ENCODE peak calls at places on chromosomes 11 and 22, in seven cellular contexts. F is GM06990, G is adrenal gland, U is mesenchymal stem cell, B is neural progenitor cell, C is astrocyte, H is right lobe of liver. W is an unnamed sample. For H3K27me3, the result is how much of the 10 kb centered on the place peaks cover.

GRCh38 chr11:84142411-84142810 is 856.2 kb upstream of the CCDC90B start:
- DNase-seq in F (no peak), B (no peak), G (no peak), H (no peak), C (no peak), U (no peak), W (no peak)

GRCh38 chr22:38300197-38300945 is 16.9 kb downstream of the CSNK1E start:
- DNase-seq in C (no peak), G (no peak), B (no peak), F (no peak), H (no peak), U (no peak), W (no peak)

GRCh38 chr22:25282671-25283561 is 63.5 kb downstream of the CRYBB2 start:
- DNase-seq in G (no peak), B (peak), C (no peak), H (no peak), F (peak), U (no peak), W (no peak)

GRCh38 chr22:27512283-27512761 is 289.2 kb downstream of the MN1 start:
- DNase-seq in B (no peak), C (peak), U (peak), F (no peak), G (peak), H (no peak), W (peak)

GRCh38 chr11:79055866-79056632 is 384.8 kb downstream of the TENM4 start:
- DNase-seq in G (no peak), U (no peak), F (no peak), H (no peak), C (peak), B (no peak), W (peak)

GRCh38 chr22:27699676-27700075 is 101.9 kb downstream of the MN1 start:
- DNase-seq in F (no peak), B (no peak), U (no peak), H (no peak), C (no peak), G (no peak), W (no peak)

GRCh38 chr11:84019576-84020194 is 733.5 kb upstream of the CCDC90B start:
- DNase-seq in G (no peak), H (no peak), B (no peak), C (peak), F (no peak), U (peak), W (peak)

GRCh38 chr11:17544181-17544622 is at the start of gene USH1C:
- DNase-seq in B (peak), F (no peak), U (no peak), C (no peak), H (no peak), G (no peak), W (no peak)

GRCh38 chr11:17810736-17811135 is 76.2 kb downstream of the KCNC1 start:
- DNase-seq in G (peak), H (no peak), U (no peak), B (no peak), F (no peak), C (peak), W (peak)

GRCh38 chr11:35969089-35970046 is 25.5 kb downstream of the LDLRAD3 start:
- DNase-seq in G (no peak), H (no peak), F (peak), U (peak), C (no peak), B (no peak), W (no peak)

GRCh38 chr11:125063429-125064043 is 431 bp downstream of the SLC37A2 start:
- DNase-seq in F (no peak), G (peak), H (no peak), C (no peak), B (peak), U (no peak), W (no peak)

GRCh38 chr11:36469881-36470802 is 39.9 kb downstream of the TRAF6 start:
- DNase-seq in F (no peak), B (no peak), U (peak), G (no peak), C (peak), H (no peak), W (peak)

GRCh38 chr11:72237112-72237931 is 6.7 kb downstream of the PHOX2A start:
- DNase-seq in F (no peak), U (no peak), G (peak), C (no peak), B (no peak), H (no peak), W (no peak)

GRCh38 chr22:20531404-20532181 is 24.2 kb downstream of the MED15 start:
- DNase-seq in B (peak), H (no peak), G (no peak), U (peak), C (peak), F (no peak), W (peak)

GRCh38 chr11:76159983-76160661 is 46.2 kb downstream of the WNT11 start:
- DNase-seq in G (no peak), F (no peak), B (no peak), U (no peak), C (no peak), H (no peak), W (no peak)

GRCh38 chr11:76157891-76158290 is 48.4 kb downstream of the WNT11 start:
- DNase-seq in H (no peak), C (no peak), G (no peak), U (no peak), F (no peak), B (no peak), W (no peak)

GRCh38 chr11:76159303-76159937 is 46.9 kb downstream of the WNT11 start:
- DNase-seq in F (no peak), G (no peak), C (no peak), H (no peak), B (no peak), U (no peak), W (no peak)

GRCh38 chr11:76156971-76157427 is 49.3 kb downstream of the WNT11 start:
- DNase-seq in F (no peak), U (no peak), G (no peak), B (no peak), C (no peak), H (no peak), W (no peak)

DNA sequence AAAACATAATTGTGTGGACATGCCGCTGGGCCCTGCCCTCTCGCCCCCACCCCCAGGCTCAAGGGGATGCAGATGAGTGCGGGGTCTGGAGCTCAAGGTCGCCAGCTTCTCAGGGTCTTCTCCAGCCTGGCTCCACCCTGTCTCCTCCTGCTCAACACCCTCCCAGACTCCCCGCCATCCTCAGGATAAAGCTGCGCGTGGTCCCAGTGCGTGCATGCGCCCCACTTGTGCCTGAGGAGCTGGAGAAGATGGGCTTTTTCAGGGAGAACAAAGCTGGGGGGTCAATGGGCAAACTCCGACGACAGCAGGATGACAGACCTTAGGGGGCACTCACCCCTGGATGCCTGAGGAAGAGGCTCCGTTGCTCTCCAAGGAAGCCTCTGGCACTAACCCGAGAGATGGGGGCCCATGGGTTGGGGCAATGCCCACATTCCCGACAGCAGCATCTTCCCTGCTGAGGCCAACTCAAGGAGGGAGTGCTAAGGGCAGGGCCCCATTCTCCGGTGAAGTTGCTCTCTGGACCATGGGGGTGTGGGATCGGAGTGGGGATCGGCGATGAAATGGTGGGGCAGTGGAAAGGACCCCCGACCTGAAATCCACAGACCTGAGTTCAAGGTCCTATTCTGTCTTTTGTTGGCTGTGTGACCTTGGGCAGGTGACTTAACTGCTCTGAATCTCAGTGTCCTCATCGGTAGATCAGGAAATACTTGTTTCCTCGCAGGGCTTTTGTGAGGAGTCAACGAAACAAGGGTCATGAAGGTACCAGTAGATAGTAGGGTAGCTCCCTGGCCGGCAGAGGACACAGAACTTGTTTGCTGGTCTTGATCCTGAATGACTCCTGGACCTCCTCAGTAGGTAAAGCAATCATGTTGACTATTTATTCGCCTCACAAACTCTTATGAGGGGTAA is 47.7 kb downstream of the WNT11 start:
- DNase-seq in F (no peak), B (no peak), H (no peak), G (no peak), C (no peak), U (no peak), W (no peak)
- H3K27me3 ChIP-seq in F (under half), B (under half), H (under half), G (under half), C (under half), U (under half), W (under half)

DNA sequence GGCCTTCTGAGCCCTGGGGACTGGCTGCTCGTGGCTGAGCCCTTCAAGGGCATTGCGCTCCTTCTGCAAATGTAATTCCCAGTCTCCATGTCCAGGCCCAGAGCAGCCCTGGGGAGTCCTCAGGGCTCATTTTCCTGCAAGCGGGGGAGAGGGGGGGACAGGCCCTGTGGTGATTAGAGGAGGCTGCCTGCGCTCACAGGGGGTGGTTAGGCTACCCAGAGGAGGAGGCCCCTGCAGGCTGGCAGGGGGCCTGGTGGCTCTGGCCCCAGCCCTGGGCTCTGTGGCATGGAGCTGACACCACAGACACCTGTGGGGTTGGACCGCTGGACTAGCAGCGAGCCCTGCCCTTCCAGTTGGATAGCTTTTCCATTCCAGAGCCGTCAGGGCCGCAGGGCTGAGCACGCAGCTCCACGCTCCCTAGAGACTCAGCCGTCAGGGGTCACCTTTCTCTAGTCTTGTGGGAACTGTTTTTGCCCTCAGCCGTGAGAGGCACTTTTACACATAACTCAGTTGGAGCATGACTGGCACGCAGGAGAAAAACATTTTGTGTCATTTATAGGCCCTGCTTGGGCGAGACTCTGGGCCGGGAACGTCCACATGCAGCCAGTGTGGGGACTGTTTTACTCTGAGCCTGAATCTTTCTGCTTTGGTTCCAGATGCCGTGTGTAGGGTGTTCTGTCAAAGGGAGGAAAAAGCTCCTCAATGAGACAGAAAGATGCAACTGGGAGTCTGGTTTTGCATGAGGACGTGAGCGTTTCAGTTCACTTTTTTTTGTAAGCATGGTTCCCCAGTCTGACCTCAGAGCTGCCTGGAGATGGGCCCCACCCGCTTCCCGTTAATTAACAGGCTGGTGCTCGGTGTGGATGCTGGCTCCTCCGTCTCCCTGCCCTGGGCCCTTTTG is 58.1 kb downstream of the LRP5 start:
- DNase-seq in B (no peak), U (peak), F (peak), C (no peak), H (no peak), G (no peak), W (peak)
- H3K27me3 ChIP-seq in B (under half), U (under half), F (under half), C (under half), H (under half), G (under half), W (under half)

GRCh38 chr11:134046681-134047449 is 22.0 kb upstream of the JAM3 start:
- DNase-seq in U (no peak), F (no peak), G (no peak), C (no peak), B (no peak), H (no peak), W (no peak)
- H3K27me3 ChIP-seq in U (under half), F (under half), G (under half), C (under half), B (under half), H (under half), W (under half)

DNA sequence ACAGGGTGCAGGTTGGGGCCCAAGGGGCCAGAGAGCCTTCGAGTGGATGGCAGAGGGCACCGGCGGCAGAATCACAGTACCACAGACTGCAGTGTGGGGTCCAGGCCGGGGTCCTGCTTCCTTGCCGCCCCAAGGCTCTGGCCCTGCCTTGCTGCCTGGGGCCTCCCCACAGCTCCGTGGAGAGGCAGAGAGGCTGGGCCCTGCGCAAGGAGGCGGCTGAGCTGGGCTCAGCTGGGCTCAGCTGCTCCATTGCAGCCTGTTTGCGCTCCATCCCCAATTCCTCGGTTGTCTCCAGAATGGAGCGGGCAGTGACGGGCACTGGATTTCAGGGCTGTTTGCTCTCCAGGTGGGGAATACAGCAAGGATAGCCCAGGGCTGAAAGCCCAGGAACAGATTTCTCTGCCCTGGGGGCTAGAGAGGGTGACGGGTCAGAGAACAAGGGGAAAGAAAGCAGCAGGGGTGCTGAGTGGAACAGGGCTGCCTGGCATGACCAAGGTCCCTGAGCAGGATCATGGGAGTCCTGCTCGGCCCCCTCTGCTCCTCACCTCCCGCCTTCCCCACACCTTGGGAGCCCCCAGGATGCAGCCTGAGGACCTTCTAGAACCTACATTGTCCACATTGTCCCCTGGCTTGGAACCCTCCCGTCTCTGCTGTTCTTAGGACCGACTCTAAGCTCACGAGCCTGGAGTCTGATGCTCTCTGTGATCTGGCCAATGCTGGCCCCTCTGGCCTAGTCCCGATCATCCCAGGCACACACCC is 18.9 kb downstream of the MRGPRG start:
- DNase-seq in H (no peak), B (no peak), U (no peak), F (no peak), G (no peak), C (no peak), W (no peak)
- H3K27me3 ChIP-seq in H (under half), B (under half), U (half or more), F (under half), G (under half), C (under half), W (under half)

GRCh38 chr22:19149962-19150361 is at the start of gene GSC2:
- DNase-seq in B (peak), G (no peak), H (no peak), U (no peak), F (no peak), C (no peak), W (no peak)
- H3K27me3 ChIP-seq in B (half or more), G (under half), H (under half), U (half or more), F (under half), C (under half), W (half or more)

GRCh38 chr11:128536521-128536920 is 50.8 kb downstream of the ETS1 start:
- DNase-seq in F (no peak), U (no peak), H (no peak), C (no peak), G (no peak), B (no peak), W (no peak)
- H3K27me3 ChIP-seq in F (under half), U (under half), H (under half), C (under half), G (under half), B (half or more), W (under half)

GRCh38 chr22:48426466-48427380 is 1401.0 kb downstream of the BRD1 start:
- DNase-seq in C (no peak), B (peak), F (no peak), G (no peak), H (no peak), U (no peak), W (no peak)

GRCh38 chr22:48424661-48425060 is 1403.0 kb downstream of the BRD1 start:
- DNase-seq in C (no peak), G (no peak), B (no peak), H (no peak), U (no peak), F (no peak), W (no peak)

GRCh38 chr22:48424201-48424627 is 1403.5 kb downstream of the BRD1 start:
- DNase-seq in F (no peak), B (no peak), U (no peak), H (no peak), G (no peak), C (no peak), W (no peak)

GRCh38 chr22:48423481-48423901 is 1404.2 kb downstream of the BRD1 start:
- DNase-seq in B (no peak), F (no peak), G (no peak), H (no peak), U (no peak), C (peak), W (peak)

GRCh38 chr22:48425091-48425506 is 1402.6 kb downstream of the BRD1 start:
- DNase-seq in C (no peak), B (no peak), G (no peak), F (no peak), U (no peak), H (no peak), W (no peak)
- H3K27me3 ChIP-seq in C (under half), B (under half), G (under half), F (under half), U (under half), H (under half), W (under half)

GRCh38 chr11:85784907-85785306 is 26.0 kb downstream of the SYTL2 start:
- DNase-seq in F (no peak), U (no peak), G (no peak), B (no peak), H (no peak), C (no peak), W (no peak)
- H3K27me3 ChIP-seq in F (under half), U (under half), G (under half), B (under half), H (under half), C (under half), W (under half)

DNA sequence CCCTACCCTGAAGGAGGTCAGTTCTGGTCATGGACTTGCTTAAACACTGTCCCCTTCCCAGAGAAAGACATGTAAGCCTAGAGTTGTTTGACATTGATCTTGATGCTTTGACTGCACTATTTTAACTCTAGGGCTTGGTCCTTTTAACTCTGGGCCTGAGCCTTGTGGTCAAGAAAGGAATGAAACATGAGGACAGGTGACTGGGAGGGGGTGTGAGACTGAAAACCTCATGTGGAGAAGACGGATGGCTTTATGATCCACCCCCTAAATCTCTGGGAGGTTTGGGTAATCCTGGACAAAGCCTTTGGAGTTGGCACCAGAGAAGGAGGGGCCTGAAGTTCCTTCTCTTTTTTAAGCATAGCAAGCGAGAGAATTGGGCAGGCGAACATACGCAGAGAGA is 17.5 kb downstream of the CHRDL2 start:
- DNase-seq in H (no peak), F (no peak), B (no peak), C (no peak), G (no peak), U (no peak), W (no peak)
- H3K27me3 ChIP-seq in H (under half), F (under half), B (under half), C (under half), G (under half), U (under half), W (under half)

GRCh38 chr11:2551131-2551530 is 106.3 kb downstream of the KCNQ1 start:
- DNase-seq in U (peak), G (peak), B (no peak), F (no peak), C (no peak), H (peak), W (no peak)
- H3K27me3 ChIP-seq in U (under half), G (under half), B (half or more), F (under half), C (under half), H (under half), W (under half)

W was measured in brain microvascular endothelial cell.